ENCODE peak calls at places on chromosome 15, in five cellular contexts. L, P, Y, S and D are unnamed samples.

GRCh38 chr15:78978601-78979179 is 33.8 kb upstream of the CTSH start:
- DNase-seq in L (no peak), P (no peak), Y (no peak), S (no peak), D (no peak)

GRCh38 chr15:31270767-31271166 is 55.9 kb upstream of the KLF13 start:
- DNase-seq in L (no peak), P (no peak), Y (no peak), S (no peak), D (no peak)

GRCh38 chr15:26038693-26039092 is 175.6 kb upstream of the ATP10A start:
- DNase-seq in L (no peak), P (peak; percentile 1), Y (no peak), S (no peak), D (no peak)

GRCh38 chr15:90593469-90594158 is 63.9 kb downstream of the CRTC3 start:
- DNase-seq in L (no peak), P (no peak), Y (no peak), S (no peak), D (no peak)

GRCh38 chr15:95884276-95884675 is 446.2 kb upstream of the NR2F2 start:
- DNase-seq in L (no peak), P (peak; percentile 56), Y (no peak), S (no peak), D (no peak)

GRCh38 chr15:62066663-62067447 is at the start of gene C2CD4A:
- DNase-seq in L (no peak), P (peak; percentile 64), Y (peak; percentile 63), S (peak; percentile 95), D (peak; percentile 70)

GRCh38 chr15:93997071-93997658 is 234.2 kb upstream of the MCTP2 start:
- DNase-seq in L (no peak), P (peak; percentile 21), Y (peak; percentile 51), S (no peak), D (peak; percentile 11)

GRCh38 chr15:90126457-90127435 is 24.5 kb upstream of the IDH2 start:
- DNase-seq in L (no peak), P (no peak), Y (no peak), S (no peak), D (no peak)

GRCh38 chr15:74790080-74790916 is 8.4 kb downstream of the CSK start:
- DNase-seq in L (peak; percentile 77), P (peak; percentile 93), Y (peak; percentile 58), S (peak; percentile 93), D (no peak)